ENCODE peak calls at places on chromosomes 5 and 9, in four cellular contexts. N, O, C and E are unnamed samples.

GRCh38 chr5:113340537-113340936 is 94.3 kb downstream of the TSSK1B start:
- DNase-seq in O (peak; percentile 12), C (no peak), N (no peak), E (no peak)

GRCh38 chr5:53568868-53569267 is 8.4 kb downstream of the NDUFS4 start:
- DNase-seq in C (no peak), O (no peak), N (no peak), E (no peak)

GRCh38 chr9:90770927-90771326 is 30.7 kb upstream of the SYK start:
- DNase-seq in C (no peak), N (no peak), O (no peak), E (no peak)

GRCh38 chr5:136802382-136802781 is 437.0 kb upstream of the TRPC7 start:
- DNase-seq in N (no peak), C (no peak), O (peak; percentile 24), E (no peak)

GRCh38 chr5:143796753-143797152 is 15.2 kb upstream of the HMHB1 start:
- DNase-seq in O (no peak), C (no peak), N (no peak), E (no peak)

GRCh38 chr5:134127376-134127861 is 12.9 kb downstream of the TCF7 start:
- DNase-seq in C (no peak), O (no peak), N (no peak), E (no peak)

GRCh38 chr9:7536310-7536939 is 263.2 kb downstream of the DMAC1 start:
- DNase-seq in C (peak; percentile 45), O (peak; percentile 54), N (peak; percentile 32), E (peak; percentile 68)

GRCh38 chr5:1762121-1762877 is 37.3 kb downstream of the MRPL36 start:
- DNase-seq in C (no peak), N (no peak), O (no peak), E (peak; percentile 41)

GRCh38 chr9:106888992-106889631 is 26.1 kb downstream of the ZNF462 start:
- DNase-seq in N (no peak), C (no peak), O (no peak), E (no peak)

GRCh38 chr9:22342489-22343217 is 104.0 kb upstream of the DMRTA1 start:
- DNase-seq in O (peak; percentile 48), N (no peak), C (peak; percentile 27), E (no peak)

GRCh38 chr5:68000805-68001204 is 214.8 kb upstream of the PIK3R1 start:
- DNase-seq in N (no peak), O (no peak), C (no peak), E (no peak)

GRCh38 chr5:176356179-176356566 is 5.4 kb downstream of the KIAA1191 start:
- DNase-seq in N (no peak), C (no peak), O (no peak), E (no peak)

GRCh38 chr9:127754099-127754760 is 19.1 kb upstream of the TOR2A start:
- DNase-seq in C (no peak), N (peak; percentile 90), O (peak; percentile 38), E (no peak)

GRCh38 chr5:139895647-139896046 is 100.0 kb downstream of the PSD2 start:
- DNase-seq in C (no peak), O (no peak), N (no peak), E (no peak)

GRCh38 chr5:33588654-33589372 is 148.0 kb downstream of the TARS1 start:
- DNase-seq in O (peak; percentile 56), C (peak; percentile 34), N (peak; percentile 65), E (peak; percentile 51)

GRCh38 chr9:113934167-113934566 is 58.1 kb downstream of the ZNF618 start:
- DNase-seq in N (no peak), O (no peak), C (no peak), E (no peak)

GRCh38 chr9:81389569-81389993 is 299.8 kb downstream of the TLE1 start:
- DNase-seq in C (peak; percentile 4), N (no peak), O (peak; percentile 90), E (no peak)

GRCh38 chr5:95726811-95727763 is 4.0 kb upstream of the RHOBTB3 start:
- DNase-seq in N (no peak), C (no peak), O (no peak), E (no peak)

GRCh38 chr5:126826619-126827215 is 49.8 kb downstream of the LMNB1 start:
- DNase-seq in C (no peak), O (no peak), N (no peak), E (no peak)

GRCh38 chr5:67214036-67214435 is 17.4 kb upstream of the CD180 start:
- DNase-seq in C (no peak), N (no peak), O (no peak), E (no peak)

GRCh38 chr9:114371986-114372917 is 15.5 kb downstream of the AKNA start:
- DNase-seq in C (no peak), N (no peak), O (no peak), E (no peak)

GRCh38 chr5:138733509-138733908 is 19.7 kb upstream of the CTNNA1 start:
- DNase-seq in N (no peak), C (no peak), O (no peak), E (no peak)

DNA sequence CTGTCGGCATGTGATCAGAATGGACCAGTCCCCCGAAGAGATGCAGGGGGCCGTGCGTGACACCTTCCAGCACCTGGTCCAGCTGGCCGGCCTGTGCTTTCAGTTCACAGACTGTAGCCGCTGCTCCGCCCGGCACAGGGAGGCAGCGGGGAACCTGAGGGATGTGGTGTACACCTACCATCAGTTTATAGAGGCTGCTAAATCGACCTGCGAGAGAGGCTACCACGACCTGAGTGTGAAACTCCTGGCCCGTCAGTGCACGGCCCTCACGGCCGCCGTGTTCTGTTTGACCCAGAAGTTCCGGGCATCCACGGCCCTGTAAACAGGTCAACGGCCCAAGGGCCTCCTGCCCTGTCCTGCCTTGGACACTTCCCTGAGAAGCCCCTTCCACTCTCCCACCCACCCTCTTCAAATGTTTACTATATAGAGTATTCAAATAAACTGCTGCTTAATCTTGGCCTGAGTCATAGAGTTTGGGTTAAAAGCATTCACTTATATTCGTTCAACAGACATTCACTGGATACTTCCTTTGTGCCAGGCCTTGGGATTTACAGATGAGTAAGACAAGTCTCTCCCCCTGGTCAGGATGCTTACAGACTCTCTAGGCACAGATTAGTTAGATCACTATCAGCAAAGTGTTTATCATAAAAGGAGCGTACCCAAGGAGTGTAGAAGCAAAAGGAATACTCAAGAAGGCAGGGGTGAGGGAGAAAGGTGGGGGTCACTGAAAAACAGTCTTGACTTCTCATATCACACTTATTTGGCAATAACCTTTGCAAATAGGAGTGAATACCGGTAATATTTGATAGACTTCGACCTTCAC is 6.9 kb upstream of the TRMT10B start:
- DNase-seq in C (no peak), O (no peak), N (no peak), E (no peak)
- TF ChIP-seq RNF2 in C (no peak), O (no peak), N (no peak), E (no peak)

DNA sequence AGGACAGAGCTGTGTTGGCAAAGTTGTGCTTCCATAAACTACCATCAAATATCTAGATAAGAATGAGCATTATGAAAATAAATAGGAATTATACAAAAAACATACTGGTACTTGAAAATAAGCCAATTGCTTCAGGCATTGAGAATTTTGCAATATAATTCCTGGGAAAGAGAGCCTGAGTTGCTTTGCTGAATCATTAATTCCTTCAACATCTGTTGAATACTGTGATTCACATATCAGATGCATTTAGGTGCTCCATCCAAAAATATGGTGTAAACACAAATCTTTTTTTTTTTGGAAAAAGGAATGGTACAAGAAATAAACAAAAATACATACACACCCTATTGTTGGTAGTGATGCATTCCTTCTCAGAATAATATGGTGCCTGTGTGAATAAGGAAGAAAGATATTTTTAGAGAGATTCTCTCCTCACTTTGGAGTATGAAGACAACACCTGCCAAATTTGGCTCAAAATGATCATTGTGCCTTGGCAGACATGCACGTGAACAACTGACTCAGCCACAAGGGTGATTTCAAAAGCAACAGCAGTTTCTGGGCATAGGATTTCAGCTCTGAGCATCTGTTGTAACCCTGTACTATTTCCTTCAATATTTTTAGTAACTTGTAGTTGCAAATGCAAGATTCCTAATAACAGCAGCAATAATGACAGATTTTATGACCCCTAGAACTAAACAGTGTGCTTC is 96.7 kb downstream of the CAVIN4 start:
- DNase-seq in O (no peak), N (no peak), C (no peak), E (no peak)
- TF ChIP-seq RNF2 in O (no peak), N (no peak), C (no peak), E (no peak)

GRCh38 chr9:20854444-20854843 is 170.4 kb downstream of the FOCAD start:
- DNase-seq in N (no peak), C (no peak), O (no peak), E (no peak)
- TF ChIP-seq RNF2 in N (no peak), C (no peak), O (no peak), E (no peak)

GRCh38 chr5:75434107-75434506 is 77.3 kb downstream of the CERT1 start:
- DNase-seq in O (no peak), C (no peak), N (no peak), E (no peak)
- TF ChIP-seq RNF2 in O (no peak), C (no peak), N (no peak), E (no peak)

GRCh38 chr5:51172853-51173635 is 210.2 kb upstream of the ISL1 start:
- DNase-seq in N (no peak), C (no peak), O (no peak), E (peak; percentile 49)
- TF ChIP-seq RNF2 in N (no peak), C (no peak), O (no peak), E (no peak)

GRCh38 chr9:95749493-95749892 is 126.0 kb upstream of the ERCC6L2 start:
- DNase-seq in O (no peak), C (no peak), N (no peak), E (no peak)

GRCh38 chr9:95753762-95754465 is 121.6 kb upstream of the ERCC6L2 start:
- DNase-seq in C (no peak), O (no peak), N (no peak), E (no peak)

GRCh38 chr9:95750725-95751644 is 124.5 kb upstream of the ERCC6L2 start:
- DNase-seq in N (no peak), O (no peak), C (no peak), E (no peak)

GRCh38 chr9:95754533-95755420 is 120.7 kb upstream of the ERCC6L2 start:
- DNase-seq in C (no peak), N (no peak), O (no peak), E (peak; percentile 50)

GRCh38 chr9:95752129-95752731 is 123.3 kb upstream of the ERCC6L2 start:
- DNase-seq in O (no peak), C (no peak), N (no peak), E (no peak)
- TF ChIP-seq RNF2 in O (no peak), C (no peak), N (no peak), E (peak; percentile 65)

GRCh38 chr5:13595978-13596377 is 348.5 kb downstream of the DNAH5 start:
- DNase-seq in C (no peak), O (no peak), N (no peak), E (no peak)

GRCh38 chr5:13591621-13592020 is 352.9 kb downstream of the DNAH5 start:
- DNase-seq in C (no peak), O (peak; percentile 53), N (no peak), E (no peak)
- TF ChIP-seq RNF2 in C (no peak), O (no peak), N (no peak), E (no peak)

DNA sequence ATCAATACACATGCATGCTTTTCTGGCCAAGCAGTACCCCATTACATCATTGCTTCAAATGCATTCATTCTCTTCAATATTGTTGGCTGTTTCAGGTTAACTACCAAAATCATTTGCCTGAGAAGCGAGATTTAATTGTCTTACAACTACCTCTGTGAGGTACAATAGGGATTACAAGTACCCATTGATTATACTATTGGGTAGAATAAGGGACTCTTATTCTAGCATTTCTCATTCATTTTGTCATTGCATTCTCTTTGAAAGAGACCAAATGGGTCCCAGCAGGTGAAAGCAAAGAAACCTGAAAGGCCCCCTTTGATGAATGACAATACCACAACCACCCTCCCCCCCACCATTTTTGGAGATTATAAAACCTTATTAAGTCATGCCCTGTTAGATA is 374.9 kb upstream of the CCNH start:
- DNase-seq in C (no peak), N (no peak), O (no peak), E (peak; percentile 38)
- TF ChIP-seq RNF2 in C (no peak), N (no peak), O (no peak), E (no peak)

GRCh38 chr5:180602481-180603075 is 11.3 kb upstream of the SCGB3A1 start:
- DNase-seq in C (no peak), N (no peak), O (no peak), E (no peak)
- TF ChIP-seq RNF2 in C (no peak), N (no peak), O (no peak), E (no peak)